ENCODE peak calls at places on chromosomes 5 and 9, in nine cellular contexts. Z is tibial nerve, X is ovary, L is heart left ventricle, W is body of pancreas, J is breast epithelium, C is HepG2, Q is suprapubic skin, I is uterus. H is an unnamed sample. For H3K4me1, the result is how much of the 10 kb centered on the place peaks cover.

GRCh38 chr5:55895276-55895675 is 44.1 kb downstream of the IL31RA start:
- DNase-seq in Z (no peak), X (no peak), L (no peak), W (no peak), J (no peak), C (no peak), Q (no peak), I (no peak), H (no peak)

GRCh38 chr5:106121972-106122605 is 1548.6 kb downstream of the EFNA5 start:
- DNase-seq in Z (no peak), X (no peak), L (no peak), W (peak), J (no peak), C (no peak), Q (no peak), I (no peak), H (peak)

GRCh38 chr9:86868611-86869010 is 78.7 kb downstream of the GAS1 start:
- DNase-seq in Z (no peak), X (no peak), L (no peak), W (no peak), J (no peak), C (no peak), Q (no peak), I (no peak), H (no peak)

GRCh38 chr5:66989286-66989685 is 207.3 kb downstream of the CD180 start:
- DNase-seq in Z (no peak), X (no peak), L (no peak), W (no peak), J (no peak), C (peak), Q (no peak), I (no peak), H (no peak)

GRCh38 chr9:81578606-81579005 is 110.7 kb downstream of the TLE1 start:
- DNase-seq in Z (no peak), X (no peak), L (no peak), W (no peak), J (no peak), C (no peak), Q (no peak), I (no peak), H (no peak)

GRCh38 chr5:138936225-138936967 is 61.3 kb upstream of the LRRTM2 start:
- DNase-seq in Z (no peak), X (no peak), L (peak), W (no peak), J (peak), C (no peak), Q (no peak), I (no peak), H (peak)

GRCh38 chr5:69238760-69239251 is 4.1 kb downstream of the CDK7 start:
- DNase-seq in Z (no peak), X (no peak), L (no peak), W (no peak), J (no peak), C (no peak), Q (no peak), I (no peak), H (no peak)

GRCh38 chr5:74641014-74641777 is 668 bp upstream of the ENC1 start:
- DNase-seq in Z (peak), X (peak), L (peak), W (peak), J (peak), C (peak), Q (peak), I (peak), H (peak)

GRCh38 chr9:104118916-104119315 is 24.8 kb downstream of the SMC2 start:
- DNase-seq in Z (no peak), X (no peak), L (no peak), W (no peak), J (no peak), C (no peak), Q (no peak), I (no peak), H (no peak)

GRCh38 chr5:77133061-77133758 is 46.1 kb upstream of the ZBED3 start:
- DNase-seq in Z (peak), X (peak), L (peak), W (peak), J (peak), C (peak), Q (peak), I (peak), H (peak)

GRCh38 chr5:142618125-142618524 is 67.8 kb downstream of the FGF1 start:
- DNase-seq in Z (no peak), X (no peak), L (no peak), W (peak), J (no peak), C (no peak), Q (no peak), I (no peak), H (no peak)

GRCh38 chr5:161676109-161676508 is 9.4 kb upstream of the GABRA6 start:
- DNase-seq in Z (no peak), X (no peak), L (no peak), W (no peak), J (no peak), C (peak), Q (no peak), I (no peak), H (no peak)

GRCh38 chr5:78591227-78591626 is 57.3 kb downstream of the LHFPL2 start:
- DNase-seq in Z (no peak), X (no peak), L (no peak), W (no peak), J (no peak), C (peak), Q (no peak), I (no peak), H (no peak)

GRCh38 chr9:123772374-123772773 is 157.6 kb downstream of the DENND1A start:
- DNase-seq in Z (no peak), X (no peak), L (no peak), W (no peak), J (no peak), C (no peak), Q (no peak), I (no peak), H (no peak)

GRCh38 chr5:61298580-61298979 is 33.5 kb upstream of the ZSWIM6 start:
- DNase-seq in Z (no peak), X (no peak), L (no peak), W (peak), J (no peak), C (peak), Q (no peak), I (no peak), H (peak)

GRCh38 chr5:160187091-160187490 is 42.2 kb upstream of the FABP6 start:
- DNase-seq in Z (no peak), X (no peak), L (no peak), W (no peak), J (no peak), C (no peak), Q (no peak), I (no peak), H (no peak)

GRCh38 chr9:92954078-92954861 is 6.9 kb downstream of the FGD3 start:
- DNase-seq in Z (no peak), X (no peak), L (peak), W (peak), J (peak), C (no peak), Q (peak), I (no peak), H (peak)

GRCh38 chr9:13718086-13718485 is 438.6 kb upstream of the MPDZ start:
- DNase-seq in Z (no peak), X (no peak), L (no peak), W (no peak), J (no peak), C (no peak), Q (no peak), I (no peak), H (no peak)

GRCh38 chr5:167816354-167816753 is 475.1 kb upstream of the WWC1 start:
- DNase-seq in Z (no peak), X (no peak), L (no peak), W (no peak), J (no peak), C (no peak), Q (no peak), I (no peak), H (no peak)

GRCh38 chr5:36570696-36571095 is 35.7 kb upstream of the SLC1A3 start:
- DNase-seq in Z (no peak), X (no peak), L (no peak), W (no peak), J (no peak), C (no peak), Q (no peak), I (no peak), H (no peak)

GRCh38 chr5:95988877-95989276 is 27.2 kb upstream of the ELL2 start:
- DNase-seq in Z (no peak), X (no peak), L (no peak), W (peak), J (no peak), C (peak), Q (no peak), I (no peak), H (no peak)

GRCh38 chr5:173868096-173868879 is 19.9 kb upstream of the CPEB4 start:
- DNase-seq in Z (no peak), X (no peak), L (no peak), W (no peak), J (peak), C (peak), Q (no peak), I (no peak), H (peak)

GRCh38 chr9:127131871-127132270 is 9.4 kb upstream of the ANGPTL2 start:
- DNase-seq in Z (no peak), X (peak), L (no peak), W (no peak), J (no peak), C (no peak), Q (peak), I (no peak), H (peak)

GRCh38 chr9:138114501-138115245 is 237.1 kb downstream of the CACNA1B start:
- DNase-seq in Z (no peak), X (no peak), L (no peak), W (no peak), J (no peak), C (no peak), Q (no peak), I (no peak), H (peak)

GRCh38 chr9:91994422-91994821 is 44.4 kb upstream of the ROR2 start:
- DNase-seq in Z (no peak), X (no peak), L (no peak), W (no peak), J (no peak), C (peak), Q (no peak), I (no peak), H (no peak)

GRCh38 chr5:140267559-140268018 is 35.3 kb downstream of the PFDN1 start:
- DNase-seq in Z (no peak), X (no peak), L (no peak), W (no peak), J (no peak), C (no peak), Q (no peak), I (no peak), H (no peak)

GRCh38 chr5:136420168-136420916 is 55.0 kb upstream of the TRPC7 start:
- DNase-seq in Z (no peak), X (no peak), L (no peak), W (no peak), J (no peak), C (no peak), Q (no peak), I (no peak), H (no peak)

GRCh38 chr9:8907863-8908262 is 1108.3 kb upstream of the DMAC1 start:
- DNase-seq in Z (no peak), X (no peak), L (no peak), W (no peak), J (no peak), C (no peak), Q (no peak), I (no peak), H (no peak)

GRCh38 chr5:33105521-33105941 is 335.2 kb upstream of the TARS1 start:
- DNase-seq in Z (no peak), X (no peak), L (no peak), W (no peak), J (no peak), C (no peak), Q (no peak), I (no peak), H (no peak)

GRCh38 chr5:126354857-126355731 is 68.1 kb upstream of the GRAMD2B start:
- DNase-seq in Z (no peak), X (no peak), L (no peak), W (no peak), J (no peak), C (no peak), Q (no peak), I (no peak), H (no peak)

GRCh38 chr5:123599171-123599570 is 87.2 kb downstream of the CSNK1G3 start:
- DNase-seq in Z (no peak), X (no peak), L (no peak), W (no peak), J (no peak), C (no peak), Q (no peak), I (no peak), H (no peak)

GRCh38 chr5:93249651-93250289 is 331.2 kb downstream of the NR2F1-AS1 start:
- DNase-seq in Z (no peak), X (no peak), L (no peak), W (no peak), J (no peak), C (no peak), Q (no peak), I (no peak), H (no peak)

GRCh38 chr5:93247126-93247525 is 333.9 kb downstream of the NR2F1-AS1 start:
- DNase-seq in Z (no peak), X (no peak), L (no peak), W (no peak), J (no peak), C (no peak), Q (no peak), I (no peak), H (no peak)

GRCh38 chr5:93251347-93251746 is 329.7 kb downstream of the NR2F1-AS1 start:
- DNase-seq in Z (no peak), X (no peak), L (no peak), W (no peak), J (no peak), C (no peak), Q (no peak), I (no peak), H (no peak)

GRCh38 chr5:93250431-93250830 is 330.6 kb downstream of the NR2F1-AS1 start:
- DNase-seq in Z (no peak), X (no peak), L (no peak), W (no peak), J (no peak), C (no peak), Q (no peak), I (no peak), H (no peak)

GRCh38 chr5:93252165-93252564 is 328.9 kb downstream of the NR2F1-AS1 start:
- DNase-seq in Z (no peak), X (no peak), L (no peak), W (no peak), J (no peak), C (peak), Q (no peak), I (no peak), H (no peak)
- TF ChIP-seq CTCF in Z (no peak), X (no peak), L (peak), W (no peak), J (no peak), C (peak), Q (no peak), I (no peak), H (no peak)

GRCh38 chr5:154764967-154765366 is 9.8 kb downstream of the LARP1 start:
- DNase-seq in Z (no peak), X (no peak), L (no peak), W (no peak), J (no peak), C (no peak), Q (no peak), I (no peak), H (no peak)
- H3K4me1 ChIP-seq in Z (under half), X (under half), L (under half), W (half or more), J (under half), C (half or more), Q (half or more), I (under half), H (half or more)

DNA sequence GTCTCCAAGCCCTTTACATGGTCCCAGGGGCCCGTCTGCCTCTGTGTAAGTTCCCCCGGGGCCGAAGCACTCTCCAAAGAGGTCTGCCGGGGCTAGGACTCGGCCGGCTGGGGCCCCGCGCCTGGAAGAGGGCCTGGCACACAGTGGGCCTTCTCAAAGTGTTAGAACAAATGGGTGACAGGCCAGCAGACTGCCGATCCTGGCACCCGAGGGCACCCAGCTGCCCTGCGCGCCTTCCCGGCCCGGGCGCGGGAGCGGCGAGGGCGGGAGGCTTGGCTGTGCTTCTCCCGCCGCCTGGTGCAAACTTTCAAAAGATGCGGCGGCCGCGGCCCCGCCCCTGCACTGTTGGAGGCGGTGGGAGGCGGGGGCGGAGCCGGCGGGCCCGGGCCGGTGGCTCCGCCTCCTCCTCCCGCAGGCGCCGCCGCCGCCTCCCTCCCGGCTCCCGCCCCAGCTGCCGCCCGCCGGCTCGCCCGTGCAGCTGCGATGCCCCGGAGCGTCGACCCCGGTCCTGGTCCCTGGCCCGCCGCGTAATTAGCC is at the start of gene NEURL1B:
- DNase-seq in Z (peak), X (peak), L (peak), W (peak), J (no peak), C (peak), Q (no peak), I (peak), H (peak)
- TF ChIP-seq POLR2A in Z (peak), X (peak), L (peak), W (no peak), J (no peak), C (no peak), Q (no peak), I (peak), H (no peak)

GRCh38 chr5:164420161-164420560 is 914.7 kb downstream of the MAT2B start:
- DNase-seq in Z (no peak), X (no peak), L (no peak), W (no peak), J (no peak), C (no peak), Q (no peak), I (no peak), H (no peak)

GRCh38 chr5:164422400-164422799 is 917.0 kb downstream of the MAT2B start:
- DNase-seq in Z (no peak), X (no peak), L (no peak), W (no peak), J (no peak), C (peak), Q (no peak), I (no peak), H (no peak)
- TF ChIP-seq CTCF in Z (no peak), X (no peak), L (peak), W (no peak), J (no peak), C (no peak), Q (no peak), I (no peak), H (no peak)

GRCh38 chr9:131700076-131700475 is 39.8 kb downstream of the RAPGEF1 start:
- DNase-seq in Z (no peak), X (no peak), L (no peak), W (no peak), J (no peak), C (no peak), Q (no peak), I (no peak), H (no peak)

GRCh38 chr9:131701434-131701781 is 38.5 kb downstream of the RAPGEF1 start:
- DNase-seq in Z (no peak), X (no peak), L (no peak), W (no peak), J (no peak), C (no peak), Q (no peak), I (no peak), H (no peak)

GRCh38 chr9:131700765-131701433 is 39.0 kb downstream of the RAPGEF1 start:
- DNase-seq in Z (no peak), X (no peak), L (no peak), W (no peak), J (no peak), C (no peak), Q (no peak), I (no peak), H (no peak)

GRCh38 chr9:131702911-131703310 is 37.0 kb downstream of the RAPGEF1 start:
- DNase-seq in Z (no peak), X (no peak), L (no peak), W (no peak), J (no peak), C (no peak), Q (no peak), I (no peak), H (no peak)

DNA sequence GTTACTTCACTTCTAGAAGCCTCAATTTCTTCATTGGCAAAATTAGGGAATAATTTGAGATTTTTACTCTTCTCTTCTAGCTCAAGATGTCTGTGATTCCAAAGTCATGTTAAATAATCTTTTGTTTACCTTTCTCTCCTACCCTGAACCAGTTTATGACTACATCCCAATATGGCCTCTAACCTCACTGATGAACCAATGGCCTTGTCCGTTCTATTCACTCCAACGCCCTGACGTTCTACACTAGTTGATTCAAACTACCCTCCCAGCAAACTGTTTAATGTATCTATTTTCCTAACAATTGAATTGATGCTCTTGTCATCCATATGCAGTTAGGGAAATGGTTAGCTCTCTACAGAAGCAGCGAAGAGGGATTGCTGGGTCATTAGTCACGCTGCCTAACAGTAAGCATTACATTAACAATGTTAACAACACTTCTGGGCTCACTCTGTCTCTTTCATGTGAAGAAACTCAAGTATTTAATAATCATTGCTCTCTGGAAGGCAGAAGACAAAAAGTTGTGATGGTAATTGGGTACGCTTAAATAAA is 38.0 kb downstream of the RAPGEF1 start:
- DNase-seq in Z (no peak), X (no peak), L (no peak), W (no peak), J (no peak), C (no peak), Q (no peak), I (no peak), H (no peak)
- H3K4me1 ChIP-seq in Z (under half), X (under half), L (under half), W (half or more), J (under half), C (half or more), Q (half or more), I (under half), H (half or more)